ENCODE peak calls at places on chromosomes 4 and X, in five cellular contexts. L, Z, U, X and P are unnamed samples.

GRCh38 chr4:40311811-40312346 is 23.3 kb upstream of the CHRNA9 start:
- DNase-seq in U (no peak), X (no peak), Z (no peak), L (no peak), P (peak; percentile 70)

GRCh38 chr4:165384608-165385007 is 5.8 kb downstream of the CPE start:
- DNase-seq in U (no peak), L (no peak), X (no peak), Z (no peak), P (no peak)

GRCh38 chrX:42934020-42934701 is 156.2 kb upstream of the PPP1R2C start:
- DNase-seq in X (no peak), L (no peak), U (no peak), Z (no peak), P (no peak)

GRCh38 chr4:137531951-137532868 is at the start of gene PCDH18:
- DNase-seq in X (peak; percentile 86), U (no peak), L (no peak), Z (peak; percentile 95), P (no peak)

GRCh38 chr4:87093443-87094123 is 126.8 kb downstream of the KLHL8 start:
- DNase-seq in L (no peak), X (peak; percentile 76), Z (peak; percentile 77), U (peak; percentile 26), P (peak; percentile 39)

GRCh38 chr4:15234585-15235126 is 193.2 kb upstream of the C1QTNF7 start:
- DNase-seq in U (no peak), L (no peak), Z (no peak), X (peak; percentile 95), P (no peak)

GRCh38 chrX:119622356-119623232 is 16.4 kb upstream of the NKRF start:
- DNase-seq in U (no peak), L (no peak), Z (no peak), X (peak; percentile 2), P (no peak)

GRCh38 chrX:34578237-34578636 is 78.8 kb downstream of the TMEM47 start:
- DNase-seq in Z (peak; percentile 41), L (no peak), U (no peak), X (peak; percentile 33), P (no peak)

GRCh38 chr4:173990879-173991231 is 292.6 kb downstream of the FBXO8 start:
- DNase-seq in U (no peak), X (no peak), L (no peak), Z (peak; percentile 54), P (no peak)

GRCh38 chr4:2923141-2923551 is 40.1 kb downstream of the NOP14 start:
- DNase-seq in Z (no peak), X (no peak), L (no peak), U (no peak), P (no peak)

GRCh38 chr4:184649026-184649970 is at the start of the genes CASP3 and PRIMPOL:
- DNase-seq in X (peak; percentile 95), L (peak; percentile 95), Z (peak; percentile 97), U (peak; percentile 71), P (peak; percentile 92)

GRCh38 chr4:40058121-40058520 is 1.5 kb downstream of the N4BP2 start:
- DNase-seq in X (no peak), Z (no peak), U (no peak), L (no peak), P (no peak)

GRCh38 chrX:53678667-53679066 is 7.9 kb downstream of the HUWE1 start:
- DNase-seq in L (no peak), Z (peak; percentile 12), U (no peak), X (peak; percentile 41), P (no peak)

GRCh38 chrX:149513713-149514427 is 8.8 kb upstream of the IDS start:
- DNase-seq in Z (no peak), U (no peak), L (no peak), X (no peak), P (peak; percentile 22)

GRCh38 chr4:54095110-54095800 is 4.7 kb upstream of the GSX2 start:
- DNase-seq in X (no peak), Z (peak; percentile 77), L (no peak), U (no peak), P (no peak)

GRCh38 chr4:122898370-122899150 is 23.8 kb downstream of the NUDT6 start:
- DNase-seq in L (no peak), X (peak; percentile 96), U (no peak), Z (no peak), P (no peak)

GRCh38 chr4:169115897-169116254 is 105.8 kb upstream of the CBR4 start:
- DNase-seq in U (no peak), X (peak; percentile 96), L (no peak), Z (no peak), P (no peak)

GRCh38 chr4:82708982-82709381 is 89.6 kb downstream of the SCD5 start:
- DNase-seq in U (no peak), Z (no peak), L (no peak), X (no peak), P (no peak)

GRCh38 chr4:121789960-121790829 is 10.9 kb upstream of the EXOSC9 start:
- DNase-seq in L (no peak), X (peak; percentile 88), Z (no peak), U (no peak), P (no peak)

GRCh38 chrX:81336455-81337144 is 134.7 kb downstream of the SH3BGRL start:
- DNase-seq in Z (no peak), X (no peak), L (no peak), U (no peak), P (no peak)

GRCh38 chr4:184811484-184812180 is 14.1 kb downstream of the ACSL1 start:
- DNase-seq in U (no peak), X (no peak), Z (no peak), L (no peak), P (no peak)

GRCh38 chr4:7970031-7970946 is 30.6 kb upstream of the AFAP1 start:
- DNase-seq in Z (no peak), L (peak; percentile 29), X (peak; percentile 80), U (peak; percentile 61), P (peak; percentile 32)

GRCh38 chr4:184826315-184827266 is 823 bp upstream of the ACSL1 start:
- DNase-seq in U (peak; percentile 46), X (peak; percentile 15), L (peak; percentile 33), Z (peak; percentile 21), P (peak; percentile 61)

GRCh38 chrX:19867411-19867732 is 20.0 kb downstream of the SH3KBP1 start:
- DNase-seq in Z (no peak), X (peak; percentile 42), U (no peak), L (no peak), P (no peak)

GRCh38 chr4:48640699-48641098 is 139.4 kb downstream of the FRYL start:
- DNase-seq in U (no peak), Z (no peak), X (no peak), L (no peak), P (no peak)

GRCh38 chr4:144590020-144590419 is 55.9 kb upstream of the HHIP start:
- DNase-seq in X (no peak), U (no peak), Z (no peak), L (no peak), P (no peak)

GRCh38 chr4:146900295-146900694 is 45.4 kb downstream of the TTC29 start:
- DNase-seq in U (no peak), X (no peak), Z (no peak), L (no peak), P (no peak)

GRCh38 chrX:40444798-40445496 is 135.8 kb upstream of the ATP6AP2 start:
- DNase-seq in L (no peak), Z (peak; percentile 90), U (no peak), X (no peak), P (no peak)

GRCh38 chr4:151459380-151459779 is 50.4 kb downstream of the FHIP1A start:
- DNase-seq in U (no peak), Z (no peak), L (no peak), X (no peak), P (no peak)

GRCh38 chr4:181319629-181320028 is 923.6 kb upstream of the TENM3 start:
- DNase-seq in Z (peak; percentile 8), X (no peak), U (no peak), L (no peak), P (no peak)

GRCh38 chr4:1499465-1499864 is 93.2 kb upstream of the NKX1-1 start:
- DNase-seq in L (no peak), Z (no peak), U (no peak), X (no peak), P (no peak)

GRCh38 chrX:152897216-152898144 is at the start of gene ZNF185:
- DNase-seq in L (no peak), Z (peak; percentile 89), X (peak; percentile 75), U (no peak), P (no peak)

GRCh38 chr4:118353452-118353851 is 649 bp upstream of the PRSS12 start:
- DNase-seq in X (peak; percentile 28), L (no peak), Z (peak; percentile 54), U (no peak), P (no peak)

GRCh38 chr4:180449395-180449956 is 1793.7 kb upstream of the TENM3 start:
- DNase-seq in U (peak; percentile 5), L (no peak), Z (peak; percentile 71), X (peak; percentile 72), P (no peak)